ENCODE peak calls at places on chromosomes 11 and 22, in four cellular contexts. K is transverse colon; U is CD4-positive, alpha-beta memory T cell; L is cardiac muscle cell. M is an unnamed sample.

GRCh38 chr11:95556342-95557151 is 233.0 kb downstream of the FAM76B start:
- DNase-seq in K (no peak), U (no peak), L (peak; percentile 68), M (peak; percentile 80)

GRCh38 chr22:46547179-46547882 is 9.9 kb upstream of the CELSR1 start:
- DNase-seq in K (no peak), U (no peak), L (peak; percentile 72), M (no peak)

GRCh38 chr11:33893711-33894401 is 2.0 kb upstream of the LMO2 start:
- DNase-seq in K (no peak), U (peak; percentile 60), L (peak; percentile 86), M (no peak)

GRCh38 chr11:17347676-17348075 is 3.9 kb upstream of the NCR3LG1 start:
- DNase-seq in K (no peak), U (no peak), L (no peak), M (no peak)

GRCh38 chr11:61777234-61778090 is 14.9 kb downstream of the TMEM258 start:
- DNase-seq in K (peak; percentile 53), U (peak; percentile 60), L (no peak), M (peak; percentile 61)

GRCh38 chr11:20357150-20357549 is 6.4 kb upstream of the HTATIP2 start:
- DNase-seq in K (no peak), U (no peak), L (peak; percentile 21), M (no peak)

GRCh38 chr11:129695543-129696308 is 119.9 kb upstream of the TMEM45B start:
- DNase-seq in K (peak; percentile 80), U (peak; percentile 60), L (peak; percentile 38), M (peak; percentile 92)

GRCh38 chr22:24953294-24954113 is 988 bp downstream of the KIAA1671 start:
- DNase-seq in K (peak; percentile 58), U (no peak), L (no peak), M (no peak)

GRCh38 chr22:42962295-42963230 is 52.4 kb downstream of the PACSIN2 start:
- DNase-seq in K (peak; percentile 71), U (no peak), L (peak; percentile 78), M (no peak)

GRCh38 chr11:66727282-66727882 is 1.6 kb downstream of the SPTBN2 start:
- DNase-seq in K (peak; percentile 34), U (peak; percentile 29), L (peak; percentile 47), M (no peak)

GRCh38 chr11:7673724-7674434 is 579 bp upstream of the CYB5R2 start:
- DNase-seq in K (peak; percentile 76), U (no peak), L (peak; percentile 61), M (no peak)

DNA sequence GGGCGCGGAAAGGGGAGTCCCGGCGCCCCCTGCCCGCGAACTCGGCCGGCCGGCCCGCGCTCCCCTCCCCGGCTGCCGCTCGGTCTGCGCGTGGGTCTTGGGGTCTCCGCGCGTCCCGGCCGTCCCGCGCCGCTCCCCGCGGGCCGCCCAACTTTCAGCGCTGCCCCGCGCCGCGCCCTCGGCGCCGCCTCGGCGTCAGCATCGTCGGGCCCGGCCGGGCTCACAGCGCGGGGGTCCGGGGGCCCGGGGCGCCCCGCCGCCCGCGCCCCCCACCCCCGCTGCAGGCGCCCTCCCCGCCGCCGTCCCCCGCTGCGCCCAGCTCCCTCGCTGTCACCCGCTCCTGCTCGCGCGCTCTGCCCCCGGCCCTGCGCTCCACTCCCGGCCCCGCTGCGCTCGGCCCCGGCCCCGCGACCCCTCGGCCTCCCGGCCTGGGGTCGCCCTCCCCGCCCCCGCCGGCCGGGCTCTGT is at the start of gene KCNJ4:
- DNase-seq in K (no peak), U (no peak), L (no peak), M (no peak)
- H3K4me3 ChIP-seq in K (peak within 1 kb of the TSS; percentile 30), U (peak within 1 kb of the TSS; percentile 22), L (peak within 1 kb of the TSS; percentile 65), M (peak within 1 kb of the TSS; percentile 58)

GRCh38 chr22:22931557-22932270 is 44.1 kb downstream of the IGLL5 start:
- DNase-seq in K (peak; percentile 75), U (no peak), L (no peak), M (no peak)
- H3K4me3 ChIP-seq in K (no peak overlapping the region), U (no peak overlapping the region), L (no peak overlapping the region), M (no peak overlapping the region)

GRCh38 chr22:44701824-44702478 is at the start of gene PRR5:
- DNase-seq in K (peak; percentile 84), U (peak; percentile 86), L (peak; percentile 95), M (peak; percentile 56)

GRCh38 chr22:44705022-44705297 is 3.0 kb downstream of the PRR5 start:
- DNase-seq in K (no peak), U (no peak), L (no peak), M (no peak)

GRCh38 chr22:44702479-44703219 is 645 bp downstream of the PRR5 start:
- DNase-seq in K (no peak), U (no peak), L (peak; percentile 45), M (peak; percentile 67)

GRCh38 chr22:44704159-44705021 is 2.4 kb downstream of the PRR5 start:
- DNase-seq in K (no peak), U (no peak), L (no peak), M (no peak)

GRCh38 chr22:44703269-44703870 is 1.4 kb downstream of the PRR5 start:
- DNase-seq in K (no peak), U (no peak), L (no peak), M (no peak)
- H3K4me3 ChIP-seq in K (peak overlapping the region; percentile 68), U (peak overlapping the region; percentile 47), L (peak overlapping the region; percentile 87), M (peak overlapping the region; percentile 87)

GRCh38 chr11:93738647-93739081 is 2.6 kb downstream of the TAF1D start:
- DNase-seq in K (no peak), U (no peak), L (peak; percentile 37), M (no peak)

GRCh38 chr11:93736129-93736528 is 5.2 kb downstream of the TAF1D start:
- DNase-seq in K (no peak), U (no peak), L (peak; percentile 38), M (no peak)

GRCh38 chr11:93740031-93740801 is 1.1 kb downstream of the TAF1D start:
- DNase-seq in K (peak; percentile 19), U (no peak), L (peak; percentile 46), M (no peak)

GRCh38 chr11:93735627-93736026 is 5.7 kb downstream of the TAF1D start:
- DNase-seq in K (no peak), U (no peak), L (no peak), M (no peak)

GRCh38 chr11:93737904-93738612 is 3.2 kb downstream of the TAF1D start:
- DNase-seq in K (no peak), U (no peak), L (no peak), M (no peak)
- H3K4me3 ChIP-seq in K (no peak overlapping the region), U (peak overlapping the region; percentile 98), L (no peak overlapping the region), M (peak overlapping the region; percentile 64)

GRCh38 chr11:13260963-13261599 is 16.5 kb upstream of the BMAL1 start:
- DNase-seq in K (no peak), U (no peak), L (peak; percentile 51), M (no peak)
- H3K4me3 ChIP-seq in K (no peak overlapping the region), U (no peak overlapping the region), L (no peak overlapping the region), M (no peak overlapping the region)

GRCh38 chr22:40107244-40107643 is 70.5 kb upstream of the TNRC6B start:
- DNase-seq in K (no peak), U (no peak), L (no peak), M (no peak)

GRCh38 chr22:40105755-40106154 is 72.0 kb upstream of the TNRC6B start:
- DNase-seq in K (no peak), U (no peak), L (no peak), M (no peak)

DNA sequence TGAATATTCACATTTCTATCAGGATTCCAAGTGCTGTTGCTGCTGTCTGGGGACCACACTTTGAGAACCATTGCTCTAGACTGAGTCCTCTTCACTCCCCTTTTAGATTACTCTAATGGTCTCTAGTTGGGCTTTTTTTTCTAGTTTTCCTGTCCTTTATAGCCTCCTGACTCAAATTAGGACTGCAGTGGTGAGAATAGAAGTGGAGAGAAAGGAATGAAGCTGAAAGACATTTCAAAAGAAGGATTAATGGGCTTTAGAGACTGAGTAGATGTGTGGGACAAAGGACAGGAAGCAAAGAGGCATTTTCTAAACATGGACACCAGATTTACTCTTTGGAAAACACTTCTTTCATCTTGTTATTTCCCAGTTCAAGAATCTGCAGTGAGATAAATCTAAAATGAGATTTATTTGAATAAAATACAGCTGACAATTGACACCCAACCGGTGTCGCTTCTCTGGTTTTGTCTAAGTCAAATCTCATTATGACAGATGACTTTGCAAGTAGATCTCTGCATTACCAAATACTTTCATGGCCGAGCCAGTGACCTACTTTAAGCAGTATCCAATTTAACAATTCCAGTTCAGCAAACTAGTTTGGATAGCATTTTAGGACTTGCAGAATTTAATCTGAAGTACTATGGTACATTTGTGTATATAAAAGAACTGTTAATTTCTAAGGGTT is 76.2 kb upstream of the TNRC6B start:
- DNase-seq in K (no peak), U (no peak), L (no peak), M (peak; percentile 86)
- H3K4me3 ChIP-seq in K (no peak overlapping the region), U (no peak overlapping the region), L (no peak overlapping the region), M (no peak overlapping the region)

M was measured in A673.